ENCODE peak calls at places on chromosomes 5 and 9, in six cellular contexts. One of them, this sample, is unnamed.

GRCh38 chr5:135559342-135559741 is 19.4 kb downstream of the CXCL14 start:
- DNase-seq in epithelial cell of esophagus: peak
- DNase-seq in Panc1: no peak
- DNase-seq in HFF-Myc: no peak
- DNase-seq in HFFc6: no peak
- DNase-seq in fibroblast of the aortic adventitia: peak
- DNase-seq in this sample: no peak

GRCh38 chr5:141412853-141413539 is at the start of gene PCDHGA10:
- DNase-seq in HFFc6: peak
- DNase-seq in fibroblast of the aortic adventitia: peak
- DNase-seq in Panc1: no peak
- DNase-seq in HFF-Myc: no peak
- DNase-seq in epithelial cell of esophagus: peak
- DNase-seq in this sample: peak

GRCh38 chr5:53326420-53327153 is 153.8 kb upstream of the FST start:
- DNase-seq in fibroblast of the aortic adventitia: peak
- DNase-seq in HFF-Myc: no peak
- DNase-seq in epithelial cell of esophagus: peak
- DNase-seq in Panc1: no peak
- DNase-seq in HFFc6: no peak
- DNase-seq in this sample: no peak

GRCh38 chr9:88969646-88970373 is 21.5 kb upstream of the S1PR3 start:
- DNase-seq in Panc1: no peak
- DNase-seq in HFFc6: no peak
- DNase-seq in HFF-Myc: no peak
- DNase-seq in fibroblast of the aortic adventitia: no peak
- DNase-seq in epithelial cell of esophagus: no peak
- DNase-seq in this sample: no peak

GRCh38 chr9:109063765-109064164 is 50.5 kb upstream of the CTNNAL1 start:
- DNase-seq in HFF-Myc: peak
- DNase-seq in epithelial cell of esophagus: peak
- DNase-seq in Panc1: no peak
- DNase-seq in fibroblast of the aortic adventitia: peak
- DNase-seq in HFFc6: peak
- DNase-seq in this sample: no peak

GRCh38 chr5:175696139-175696854 is 38.4 kb downstream of the HRH2 start:
- DNase-seq in epithelial cell of esophagus: no peak
- DNase-seq in fibroblast of the aortic adventitia: no peak
- DNase-seq in HFF-Myc: peak
- DNase-seq in HFFc6: no peak
- DNase-seq in Panc1: no peak
- DNase-seq in this sample: peak

GRCh38 chr5:99721487-99721886 is 792.7 kb upstream of the CHD1 start:
- DNase-seq in epithelial cell of esophagus: no peak
- DNase-seq in Panc1: no peak
- DNase-seq in HFF-Myc: no peak
- DNase-seq in HFFc6: no peak
- DNase-seq in fibroblast of the aortic adventitia: no peak
- DNase-seq in this sample: no peak

GRCh38 chr9:127783644-127784043 is 2.2 kb upstream of the CDK9 start:
- DNase-seq in fibroblast of the aortic adventitia: no peak
- DNase-seq in HFFc6: no peak
- DNase-seq in Panc1: no peak
- DNase-seq in epithelial cell of esophagus: no peak
- DNase-seq in HFF-Myc: no peak
- DNase-seq in this sample: no peak

GRCh38 chr9:127724012-127724411 is 8.1 kb downstream of the TTC16 start:
- DNase-seq in HFF-Myc: no peak
- DNase-seq in fibroblast of the aortic adventitia: no peak
- DNase-seq in HFFc6: no peak
- DNase-seq in epithelial cell of esophagus: no peak
- DNase-seq in Panc1: no peak
- DNase-seq in this sample: no peak

GRCh38 chr9:10534863-10535262 is 77.9 kb downstream of the PTPRD start:
- DNase-seq in HFF-Myc: no peak
- DNase-seq in fibroblast of the aortic adventitia: no peak
- DNase-seq in Panc1: no peak
- DNase-seq in HFFc6: no peak
- DNase-seq in epithelial cell of esophagus: no peak
- DNase-seq in this sample: no peak

DNA sequence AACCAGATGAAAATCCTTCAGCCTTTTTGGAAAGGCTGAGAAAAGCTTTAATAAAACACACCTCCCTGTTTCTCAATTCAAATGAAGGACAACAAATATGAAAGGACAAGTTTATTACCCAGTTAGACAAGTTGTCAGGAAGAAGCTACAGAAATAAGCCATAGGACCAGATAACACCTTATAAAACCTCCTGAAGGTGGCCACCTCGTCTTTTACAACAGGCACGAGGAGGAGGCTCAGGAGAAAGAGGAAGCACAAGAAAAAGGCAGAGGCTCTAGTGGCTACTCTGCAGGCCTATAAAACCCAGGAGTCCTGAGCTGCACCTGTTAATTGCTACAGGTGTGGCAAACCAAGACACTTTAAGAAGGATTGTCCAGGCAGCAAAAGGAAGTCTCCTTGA is 352.1 kb upstream of the CDH18 start:
- DNase-seq in HFF-Myc: no peak
- DNase-seq in epithelial cell of esophagus: no peak
- DNase-seq in Panc1: no peak
- DNase-seq in fibroblast of the aortic adventitia: no peak
- DNase-seq in HFFc6: no peak
- DNase-seq in this sample: no peak
- TF ChIP-seq CTCF in HFF-Myc: no peak
- TF ChIP-seq CTCF in epithelial cell of esophagus: no peak
- TF ChIP-seq CTCF in Panc1: no peak
- TF ChIP-seq CTCF in fibroblast of the aortic adventitia: no peak
- TF ChIP-seq CTCF in HFFc6: no peak
- TF ChIP-seq CTCF in this sample: no peak

GRCh38 chr9:38068616-38068865 is 486 bp downstream of the SHB start:
- DNase-seq in epithelial cell of esophagus: peak
- DNase-seq in Panc1: no peak
- DNase-seq in HFFc6: no peak
- DNase-seq in HFF-Myc: no peak
- DNase-seq in fibroblast of the aortic adventitia: peak
- DNase-seq in this sample: peak

GRCh38 chr9:38067611-38067891 is 1.5 kb downstream of the SHB start:
- DNase-seq in epithelial cell of esophagus: no peak
- DNase-seq in HFFc6: no peak
- DNase-seq in HFF-Myc: no peak
- DNase-seq in Panc1: no peak
- DNase-seq in fibroblast of the aortic adventitia: no peak
- DNase-seq in this sample: no peak

GRCh38 chr9:38067892-38068615 is 973 bp downstream of the SHB start:
- DNase-seq in HFFc6: no peak
- DNase-seq in Panc1: no peak
- DNase-seq in HFF-Myc: no peak
- DNase-seq in fibroblast of the aortic adventitia: no peak
- DNase-seq in epithelial cell of esophagus: no peak
- DNase-seq in this sample: peak

GRCh38 chr9:38066907-38067610 is 2.0 kb downstream of the SHB start:
- DNase-seq in HFFc6: no peak
- DNase-seq in epithelial cell of esophagus: peak
- DNase-seq in fibroblast of the aortic adventitia: peak
- DNase-seq in HFF-Myc: no peak
- DNase-seq in Panc1: no peak
- DNase-seq in this sample: peak

GRCh38 chr9:38068866-38069628 is at the start of gene SHB:
- DNase-seq in fibroblast of the aortic adventitia: peak
- DNase-seq in HFF-Myc: no peak
- DNase-seq in HFFc6: peak
- DNase-seq in Panc1: no peak
- DNase-seq in epithelial cell of esophagus: peak
- DNase-seq in this sample: peak
- TF ChIP-seq CTCF in fibroblast of the aortic adventitia: no peak
- TF ChIP-seq CTCF in HFF-Myc: no peak
- TF ChIP-seq CTCF in HFFc6: peak
- TF ChIP-seq CTCF in Panc1: peak
- TF ChIP-seq CTCF in epithelial cell of esophagus: no peak
- TF ChIP-seq CTCF in this sample: peak

DNA sequence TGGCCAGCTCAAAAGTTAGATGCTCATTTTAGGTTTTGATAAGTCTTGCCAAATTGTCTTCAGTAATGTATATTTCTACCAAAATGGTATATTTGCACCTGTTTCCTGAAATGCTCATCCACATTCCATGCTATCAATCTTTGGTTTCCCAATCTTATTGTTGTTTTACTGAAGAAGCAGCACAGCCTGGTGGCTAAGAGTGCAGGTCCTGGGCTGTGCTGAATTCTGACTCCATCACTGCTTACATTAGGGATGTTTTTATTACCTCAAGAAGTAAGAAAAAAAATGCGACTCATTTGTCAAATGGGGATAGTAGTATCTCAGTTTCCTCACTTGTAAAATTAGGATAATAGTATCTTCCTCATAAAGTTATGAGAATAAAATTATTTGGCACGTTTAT is 13.6 kb upstream of the S100Z start:
- DNase-seq in epithelial cell of esophagus: no peak
- DNase-seq in Panc1: no peak
- DNase-seq in HFF-Myc: no peak
- DNase-seq in fibroblast of the aortic adventitia: no peak
- DNase-seq in HFFc6: no peak
- DNase-seq in this sample: no peak
- TF ChIP-seq CTCF in epithelial cell of esophagus: peak
- TF ChIP-seq CTCF in Panc1: no peak
- TF ChIP-seq CTCF in HFF-Myc: peak
- TF ChIP-seq CTCF in fibroblast of the aortic adventitia: peak
- TF ChIP-seq CTCF in HFFc6: peak
- TF ChIP-seq CTCF in this sample: no peak

GRCh38 chr5:149408252-149409099 is 29.4 kb upstream of the IL17B start:
- DNase-seq in HFFc6: no peak
- DNase-seq in Panc1: no peak
- DNase-seq in fibroblast of the aortic adventitia: no peak
- DNase-seq in epithelial cell of esophagus: no peak
- DNase-seq in HFF-Myc: no peak
- DNase-seq in this sample: no peak
- TF ChIP-seq CTCF in HFFc6: no peak
- TF ChIP-seq CTCF in Panc1: no peak
- TF ChIP-seq CTCF in fibroblast of the aortic adventitia: no peak
- TF ChIP-seq CTCF in epithelial cell of esophagus: no peak
- TF ChIP-seq CTCF in HFF-Myc: no peak
- TF ChIP-seq CTCF in this sample: no peak

This sample was measured in activated CD8-positive, alpha-beta T cell treated with anti-CD3 and anti-CD28 coated beads for 36 hours.